ENCODE peak calls at places on chromosomes 1 and 21, in four cellular contexts. S is progenitor cell of endocrine pancreas, G is GM13977, X is hypothalamus. W is an unnamed sample.
A peak's percentile ranks its signal among the peaks of the same experiment; 100 is the strongest.

GRCh38 chr1:211490821-211491415 is 1.0 kb downstream of the RD3 start:
- DNase-seq in G (no peak), S (no peak), X (no peak), W (no peak)

GRCh38 chr1:98027044-98027443 is 106.2 kb upstream of the DPYD start:
- DNase-seq in G (no peak), S (no peak), X (no peak), W (no peak)

GRCh38 chr1:41315867-41316266 is 45.4 kb upstream of the FOXO6 start:
- DNase-seq in S (no peak), G (no peak), X (no peak), W (no peak)

GRCh38 chr21:31500071-31500470 is 156.0 kb upstream of the TIAM1 start:
- DNase-seq in X (no peak), S (no peak), G (no peak), W (no peak)

GRCh38 chr1:235075955-235076308 is 52.7 kb downstream of the TOMM20 start:
- DNase-seq in S (no peak), X (no peak), G (no peak), W (no peak)

GRCh38 chr1:112436384-112437156 is 40.6 kb downstream of the CTTNBP2NL start:
- DNase-seq in S (no peak), G (no peak), X (no peak), W (no peak)

GRCh38 chr1:175317309-175317708 is 124.7 kb upstream of the KIAA0040 start:
- DNase-seq in G (no peak), S (no peak), X (no peak), W (no peak)

GRCh38 chr1:117346206-117346928 is 20.9 kb upstream of the MAN1A2 start:
- DNase-seq in X (no peak), S (no peak), G (no peak), W (no peak)

GRCh38 chr1:186093437-186093836 is 281.6 kb downstream of the TPR start:
- DNase-seq in X (no peak), G (no peak), S (no peak), W (no peak)

GRCh38 chr1:26696191-26696644 is 403 bp downstream of the ARID1A start:
- DNase-seq in X (no peak), S (no peak), G (peak; percentile 48), W (no peak)

GRCh38 chr1:20735581-20736111 is 3.1 kb upstream of the SH2D5 start:
- DNase-seq in X (no peak), G (no peak), S (no peak), W (no peak)

GRCh38 chr1:113479713-113480676 is 89.7 kb downstream of the MAGI3 start:
- DNase-seq in S (no peak), G (no peak), X (no peak), W (no peak)

GRCh38 chr21:46117586-46118304 is 19.8 kb downstream of the COL6A2 start:
- DNase-seq in S (peak; percentile 9), G (no peak), X (no peak), W (no peak)

GRCh38 chr1:54299037-54299436 is 99.1 kb downstream of the MRPL37 start:
- DNase-seq in G (no peak), S (no peak), X (no peak), W (no peak)

GRCh38 chr1:88729297-88729696 is 45.2 kb downstream of the PKN2 start:
- DNase-seq in S (no peak), G (no peak), X (no peak), W (no peak)

GRCh38 chr1:27539901-27540861 is 50.2 kb upstream of the WASF2 start:
- DNase-seq in S (no peak), X (no peak), G (no peak), W (no peak)

GRCh38 chr1:28506907-28507246 is 1.0 kb downstream of the RCC1 start:
- DNase-seq in X (no peak), S (no peak), G (no peak), W (no peak)

GRCh38 chr1:171434717-171435346 is 50.5 kb upstream of the PRRC2C start:
- DNase-seq in G (no peak), S (no peak), X (no peak), W (no peak)

GRCh38 chr1:203700901-203701300 is 64.1 kb upstream of the LAX1 start:
- DNase-seq in S (no peak), X (no peak), G (no peak), W (no peak)

GRCh38 chr1:247360991-247361721 is 29.5 kb upstream of the ZNF496 start:
- DNase-seq in G (no peak), S (no peak), X (no peak), W (no peak)

GRCh38 chr1:226223786-226224244 is 351 bp downstream of the MIXL1 start:
- DNase-seq in G (peak; percentile 72), X (no peak), S (peak; percentile 37), W (no peak)

GRCh38 chr1:114310771-114311251 is 157.1 kb upstream of the SYT6 start:
- DNase-seq in G (no peak), S (no peak), X (no peak), W (no peak)

GRCh38 chr1:45850017-45850416 is 46.6 kb downstream of the MAST2 start:
- DNase-seq in X (no peak), S (no peak), G (no peak), W (no peak)

GRCh38 chr21:34764715-34765284 is 96.0 kb downstream of the CLIC6 start:
- DNase-seq in G (no peak), S (no peak), X (no peak), W (no peak)

GRCh38 chr1:163824490-163824889 is 502.7 kb downstream of the NUF2 start:
- DNase-seq in G (no peak), X (no peak), S (no peak), W (no peak)

GRCh38 chr1:40774266-40774998 is 9.2 kb upstream of the KCNQ4 start:
- DNase-seq in X (no peak), G (peak; percentile 63), S (peak; percentile 51), W (no peak)

GRCh38 chr21:44377201-44377921 is 23.9 kb downstream of the TRPM2 start:
- DNase-seq in S (no peak), G (no peak), X (no peak), W (no peak)

GRCh38 chr21:28393279-28393678 is 599.4 kb downstream of the LTN1 start:
- DNase-seq in X (no peak), G (no peak), S (no peak), W (no peak)

GRCh38 chr1:178528219-178528962 is 15.5 kb downstream of the TEX35 start:
- DNase-seq in G (no peak), X (no peak), S (no peak), W (no peak)

GRCh38 chr1:59027176-59027575 is 243.3 kb upstream of the JUN start:
- DNase-seq in S (no peak), G (no peak), X (no peak), W (no peak)

GRCh38 chr1:57468661-57469523 is 45.0 kb upstream of the DAB1 start:
- DNase-seq in S (no peak), G (no peak), X (no peak), W (no peak)

GRCh38 chr1:154416496-154417337 is 11.6 kb downstream of the IL6R start:
- DNase-seq in S (no peak), X (no peak), G (no peak), W (no peak)

GRCh38 chr1:214547747-214548146 is 3.7 kb downstream of the PTPN14 start:
- DNase-seq in X (no peak), S (no peak), G (no peak), W (no peak)

W was measured in C1 segment of cervical spinal cord.